ENCODE peak calls at places on chromosomes 7 and 10, in seven cellular contexts. One of them, this sample, is unnamed.

GRCh38 chr10:85124592-85124991 is 796.2 kb downstream of the CCSER2 start:
- DNase-seq in K562: no peak
- DNase-seq in cardiac muscle cell: no peak
- DNase-seq in mesenchymal stem cell: no peak
- DNase-seq in mammary epithelial cell: no peak
- DNase-seq in right cardiac atrium: no peak
- DNase-seq in colonic mucosa: no peak
- DNase-seq in this sample: no peak

GRCh38 chr7:44581426-44581906 is 565 bp downstream of the TMED4 start:
- DNase-seq in mesenchymal stem cell: no peak
- DNase-seq in right cardiac atrium: peak; percentile 48
- DNase-seq in mammary epithelial cell: peak; percentile 41
- DNase-seq in cardiac muscle cell: peak; percentile 14
- DNase-seq in colonic mucosa: peak; percentile 49
- DNase-seq in K562: no peak
- DNase-seq in this sample: no peak

GRCh38 chr10:33698028-33698427 is 363.6 kb upstream of the NRP1 start:
- DNase-seq in mesenchymal stem cell: no peak
- DNase-seq in mammary epithelial cell: no peak
- DNase-seq in cardiac muscle cell: no peak
- DNase-seq in K562: no peak
- DNase-seq in right cardiac atrium: no peak
- DNase-seq in colonic mucosa: no peak
- DNase-seq in this sample: no peak

GRCh38 chr10:100742067-100742771 is 3.2 kb upstream of the PAX2 start:
- DNase-seq in mesenchymal stem cell: no peak
- DNase-seq in K562: no peak
- DNase-seq in mammary epithelial cell: no peak
- DNase-seq in right cardiac atrium: no peak
- DNase-seq in cardiac muscle cell: no peak
- DNase-seq in colonic mucosa: no peak
- DNase-seq in this sample: no peak

GRCh38 chr10:86657011-86657395 is 2.7 kb downstream of the OPN4 start:
- DNase-seq in colonic mucosa: no peak
- DNase-seq in mammary epithelial cell: no peak
- DNase-seq in right cardiac atrium: no peak
- DNase-seq in cardiac muscle cell: no peak
- DNase-seq in mesenchymal stem cell: no peak
- DNase-seq in K562: no peak
- DNase-seq in this sample: no peak

GRCh38 chr10:86345296-86346168 is 21.1 kb downstream of the GRID1 start:
- DNase-seq in mammary epithelial cell: peak; percentile 13
- DNase-seq in cardiac muscle cell: no peak
- DNase-seq in mesenchymal stem cell: no peak
- DNase-seq in K562: no peak
- DNase-seq in colonic mucosa: no peak
- DNase-seq in right cardiac atrium: no peak
- DNase-seq in this sample: no peak

GRCh38 chr7:18521236-18521589 is 25.7 kb downstream of the HDAC9 start:
- DNase-seq in mammary epithelial cell: no peak
- DNase-seq in right cardiac atrium: no peak
- DNase-seq in mesenchymal stem cell: no peak
- DNase-seq in colonic mucosa: no peak
- DNase-seq in cardiac muscle cell: no peak
- DNase-seq in K562: no peak
- DNase-seq in this sample: no peak

GRCh38 chr7:28685291-28685659 is 272.9 kb downstream of the TRIL start:
- DNase-seq in K562: no peak
- DNase-seq in colonic mucosa: peak; percentile 31
- DNase-seq in right cardiac atrium: peak; percentile 39
- DNase-seq in mammary epithelial cell: no peak
- DNase-seq in mesenchymal stem cell: no peak
- DNase-seq in cardiac muscle cell: no peak
- DNase-seq in this sample: no peak

GRCh38 chr10:83539528-83540308 is 599.6 kb upstream of the GHITM start:
- DNase-seq in right cardiac atrium: peak; percentile 87
- DNase-seq in mesenchymal stem cell: peak; percentile 92
- DNase-seq in colonic mucosa: no peak
- DNase-seq in K562: no peak
- DNase-seq in mammary epithelial cell: no peak
- DNase-seq in cardiac muscle cell: peak; percentile 70
- DNase-seq in this sample: no peak

GRCh38 chr7:18834574-18835361 is 282.7 kb downstream of the TWIST1 start:
- DNase-seq in mesenchymal stem cell: no peak
- DNase-seq in cardiac muscle cell: no peak
- DNase-seq in colonic mucosa: no peak
- DNase-seq in mammary epithelial cell: no peak
- DNase-seq in right cardiac atrium: no peak
- DNase-seq in K562: no peak
- DNase-seq in this sample: no peak

GRCh38 chr10:69327463-69328345 is 49.4 kb downstream of the HK1 start:
- DNase-seq in right cardiac atrium: peak; percentile 79
- DNase-seq in cardiac muscle cell: peak; percentile 86
- DNase-seq in mammary epithelial cell: peak; percentile 62
- DNase-seq in colonic mucosa: peak; percentile 81
- DNase-seq in mesenchymal stem cell: peak; percentile 52
- DNase-seq in K562: peak; percentile 70
- DNase-seq in this sample: no peak

GRCh38 chr10:4851846-4852245 is 25.8 kb downstream of the AKR1E2 start:
- DNase-seq in colonic mucosa: no peak
- DNase-seq in cardiac muscle cell: peak; percentile 28
- DNase-seq in mesenchymal stem cell: no peak
- DNase-seq in K562: no peak
- DNase-seq in right cardiac atrium: peak; percentile 77
- DNase-seq in mammary epithelial cell: no peak
- DNase-seq in this sample: no peak

GRCh38 chr7:42237162-42237821 is at the start of gene GLI3:
- DNase-seq in colonic mucosa: peak; percentile 76
- DNase-seq in right cardiac atrium: peak; percentile 86
- DNase-seq in mammary epithelial cell: peak; percentile 93
- DNase-seq in mesenchymal stem cell: peak; percentile 96
- DNase-seq in K562: peak; percentile 70
- DNase-seq in cardiac muscle cell: peak; percentile 97
- DNase-seq in this sample: peak; percentile 77

GRCh38 chr10:5563237-5563961 is 38.6 kb downstream of the CALML3 start:
- DNase-seq in cardiac muscle cell: peak; percentile 18
- DNase-seq in colonic mucosa: no peak
- DNase-seq in mesenchymal stem cell: peak; percentile 46
- DNase-seq in K562: no peak
- DNase-seq in mammary epithelial cell: no peak
- DNase-seq in right cardiac atrium: no peak
- DNase-seq in this sample: no peak

GRCh38 chr10:4121531-4122380 is 336.7 kb upstream of the KLF6 start:
- DNase-seq in K562: no peak
- DNase-seq in colonic mucosa: no peak
- DNase-seq in mammary epithelial cell: no peak
- DNase-seq in right cardiac atrium: no peak
- DNase-seq in mesenchymal stem cell: peak; percentile 36
- DNase-seq in cardiac muscle cell: no peak
- DNase-seq in this sample: no peak

GRCh38 chr7:1056785-1057410 is 12.6 kb downstream of the GPR146 start:
- DNase-seq in right cardiac atrium: no peak
- DNase-seq in mammary epithelial cell: no peak
- DNase-seq in cardiac muscle cell: no peak
- DNase-seq in mesenchymal stem cell: no peak
- DNase-seq in colonic mucosa: no peak
- DNase-seq in K562: no peak
- DNase-seq in this sample: no peak
- H3K9me3 ChIP-seq in right cardiac atrium: no peaks in the 10 kb centered on the region
- H3K9me3 ChIP-seq in mammary epithelial cell: no peaks in the 10 kb centered on the region
- H3K9me3 ChIP-seq in cardiac muscle cell: no peaks in the 10 kb centered on the region
- H3K9me3 ChIP-seq in mesenchymal stem cell: no peaks in the 10 kb centered on the region
- H3K9me3 ChIP-seq in colonic mucosa: no peaks in the 10 kb centered on the region
- H3K9me3 ChIP-seq in K562: no peaks in the 10 kb centered on the region
- H3K9me3 ChIP-seq in this sample: peaks cover 3% of the 10 kb centered on the region

GRCh38 chr7:127993317-127993716 is 37.9 kb downstream of the LRRC4 start:
- DNase-seq in right cardiac atrium: no peak
- DNase-seq in colonic mucosa: no peak
- DNase-seq in K562: no peak
- DNase-seq in mesenchymal stem cell: no peak
- DNase-seq in cardiac muscle cell: no peak
- DNase-seq in mammary epithelial cell: no peak
- DNase-seq in this sample: no peak

GRCh38 chr7:127996253-127997071 is 34.8 kb downstream of the LRRC4 start:
- DNase-seq in right cardiac atrium: no peak
- DNase-seq in cardiac muscle cell: no peak
- DNase-seq in colonic mucosa: no peak
- DNase-seq in mammary epithelial cell: no peak
- DNase-seq in K562: peak; percentile 68
- DNase-seq in mesenchymal stem cell: peak; percentile 31
- DNase-seq in this sample: no peak

GRCh38 chr7:127993987-127994386 is 37.2 kb downstream of the LRRC4 start:
- DNase-seq in right cardiac atrium: no peak
- DNase-seq in K562: peak; percentile 73
- DNase-seq in colonic mucosa: no peak
- DNase-seq in cardiac muscle cell: no peak
- DNase-seq in mesenchymal stem cell: no peak
- DNase-seq in mammary epithelial cell: no peak
- DNase-seq in this sample: no peak

GRCh38 chr7:127995866-127996215 is 35.4 kb downstream of the LRRC4 start:
- DNase-seq in right cardiac atrium: peak; percentile 51
- DNase-seq in colonic mucosa: no peak
- DNase-seq in mesenchymal stem cell: peak; percentile 45
- DNase-seq in mammary epithelial cell: no peak
- DNase-seq in cardiac muscle cell: peak; percentile 15
- DNase-seq in K562: no peak
- DNase-seq in this sample: no peak

DNA sequence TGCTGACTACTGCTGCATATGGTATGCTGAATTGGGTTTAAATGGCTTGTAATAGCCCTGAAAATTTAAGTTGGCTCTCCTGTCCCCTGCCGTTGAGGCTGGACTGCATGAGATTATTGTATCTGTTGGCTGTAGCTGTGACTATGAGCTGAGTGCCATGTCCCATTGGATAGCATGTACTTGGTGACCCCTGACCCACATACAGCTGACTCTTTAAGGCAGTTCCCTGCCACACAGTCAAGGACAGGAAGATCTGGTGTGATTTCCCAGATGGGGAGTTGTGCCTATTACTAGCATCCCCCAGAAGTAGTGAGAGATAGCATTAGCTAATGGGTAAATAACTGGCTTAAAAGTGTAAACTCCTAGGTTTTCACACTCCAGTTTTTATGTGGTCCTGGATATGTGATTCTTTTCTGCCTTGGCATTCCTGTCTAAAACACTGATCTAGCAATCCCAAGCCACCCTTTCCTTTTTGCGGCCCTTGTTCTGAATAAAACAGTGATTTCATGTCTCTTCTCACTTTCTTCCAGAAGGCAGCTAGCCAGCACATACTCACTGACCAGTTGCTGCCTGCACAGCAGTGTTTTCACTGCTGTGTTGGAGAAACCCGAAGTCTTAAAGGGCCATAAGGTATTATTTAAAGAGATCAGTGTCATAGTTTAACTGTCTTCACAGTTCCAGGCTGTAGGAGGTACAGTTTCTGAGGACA is 35.9 kb downstream of the LRRC4 start:
- DNase-seq in K562: peak; percentile 40
- DNase-seq in right cardiac atrium: no peak
- DNase-seq in colonic mucosa: no peak
- DNase-seq in mesenchymal stem cell: peak; percentile 50
- DNase-seq in mammary epithelial cell: no peak
- DNase-seq in cardiac muscle cell: peak; percentile 63
- DNase-seq in this sample: peak; percentile 41
- H3K27ac ChIP-seq in K562: no peak overlapping the region
- H3K27ac ChIP-seq in right cardiac atrium: peak overlapping the region; percentile 90
- H3K27ac ChIP-seq in colonic mucosa: no peak overlapping the region
- H3K27ac ChIP-seq in mesenchymal stem cell: peak overlapping the region; percentile 44
- H3K27ac ChIP-seq in mammary epithelial cell: no peak overlapping the region
- H3K27ac ChIP-seq in cardiac muscle cell: peak overlapping the region; percentile 74
- H3K27ac ChIP-seq in this sample: peak overlapping the region; percentile 57

GRCh38 chr7:7564323-7564780 is 2.3 kb upstream of the MIOS start:
- DNase-seq in colonic mucosa: no peak
- DNase-seq in K562: no peak
- DNase-seq in cardiac muscle cell: peak; percentile 27
- DNase-seq in mesenchymal stem cell: peak; percentile 91
- DNase-seq in right cardiac atrium: no peak
- DNase-seq in mammary epithelial cell: peak; percentile 85
- DNase-seq in this sample: peak; percentile 4

GRCh38 chr7:7563813-7564212 is 2.9 kb upstream of the MIOS start:
- DNase-seq in K562: no peak
- DNase-seq in right cardiac atrium: no peak
- DNase-seq in mesenchymal stem cell: peak; percentile 15
- DNase-seq in mammary epithelial cell: no peak
- DNase-seq in colonic mucosa: no peak
- DNase-seq in cardiac muscle cell: no peak
- DNase-seq in this sample: no peak

GRCh38 chr7:7563269-7563668 is 3.4 kb upstream of the MIOS start:
- DNase-seq in colonic mucosa: no peak
- DNase-seq in K562: no peak
- DNase-seq in mesenchymal stem cell: no peak
- DNase-seq in cardiac muscle cell: no peak
- DNase-seq in mammary epithelial cell: no peak
- DNase-seq in right cardiac atrium: no peak
- DNase-seq in this sample: no peak

GRCh38 chr7:7565018-7565680 is 1.5 kb upstream of the MIOS start:
- DNase-seq in mesenchymal stem cell: no peak
- DNase-seq in colonic mucosa: no peak
- DNase-seq in K562: no peak
- DNase-seq in right cardiac atrium: no peak
- DNase-seq in cardiac muscle cell: no peak
- DNase-seq in mammary epithelial cell: no peak
- DNase-seq in this sample: no peak

GRCh38 chr7:7562736-7563135 is 3.9 kb upstream of the MIOS start:
- DNase-seq in K562: no peak
- DNase-seq in colonic mucosa: no peak
- DNase-seq in right cardiac atrium: no peak
- DNase-seq in mammary epithelial cell: no peak
- DNase-seq in cardiac muscle cell: peak; percentile 18
- DNase-seq in mesenchymal stem cell: no peak
- DNase-seq in this sample: no peak
- H3K4me3 ChIP-seq in K562: no peak overlapping the region
- H3K4me3 ChIP-seq in colonic mucosa: no peak overlapping the region
- H3K4me3 ChIP-seq in right cardiac atrium: no peak overlapping the region
- H3K4me3 ChIP-seq in mammary epithelial cell: no peak overlapping the region
- H3K4me3 ChIP-seq in cardiac muscle cell: no peak overlapping the region
- H3K4me3 ChIP-seq in mesenchymal stem cell: no peak overlapping the region
- H3K4me3 ChIP-seq in this sample: no peak overlapping the region

GRCh38 chr7:138538518-138538917 is 78.5 kb downstream of the TRIM24 start:
- DNase-seq in cardiac muscle cell: peak; percentile 70
- DNase-seq in K562: no peak
- DNase-seq in mesenchymal stem cell: peak; percentile 65
- DNase-seq in mammary epithelial cell: no peak
- DNase-seq in right cardiac atrium: no peak
- DNase-seq in colonic mucosa: no peak
- DNase-seq in this sample: peak; percentile 13
- H3K9me3 ChIP-seq in cardiac muscle cell: no peaks in the 10 kb centered on the region
- H3K9me3 ChIP-seq in K562: no peaks in the 10 kb centered on the region
- H3K9me3 ChIP-seq in mesenchymal stem cell: no peaks in the 10 kb centered on the region
- H3K9me3 ChIP-seq in mammary epithelial cell: no peaks in the 10 kb centered on the region
- H3K9me3 ChIP-seq in right cardiac atrium: no peaks in the 10 kb centered on the region
- H3K9me3 ChIP-seq in colonic mucosa: no peaks in the 10 kb centered on the region
- H3K9me3 ChIP-seq in this sample: peaks cover 4% of the 10 kb centered on the region

GRCh38 chr7:131011437-131011752 is 277.4 kb upstream of the KLF14 start:
- DNase-seq in mesenchymal stem cell: no peak
- DNase-seq in K562: no peak
- DNase-seq in mammary epithelial cell: no peak
- DNase-seq in cardiac muscle cell: no peak
- DNase-seq in right cardiac atrium: peak; percentile 39
- DNase-seq in colonic mucosa: no peak
- DNase-seq in this sample: no peak
- H3K27ac ChIP-seq in mesenchymal stem cell: peak overlapping the region; percentile 9
- H3K27ac ChIP-seq in K562: no peak overlapping the region
- H3K27ac ChIP-seq in mammary epithelial cell: no peak overlapping the region
- H3K27ac ChIP-seq in cardiac muscle cell: no peak overlapping the region
- H3K27ac ChIP-seq in right cardiac atrium: peak overlapping the region; percentile 15
- H3K27ac ChIP-seq in colonic mucosa: peak overlapping the region; percentile 36
- H3K27ac ChIP-seq in this sample: peak overlapping the region; percentile 59